ENCODE peak calls at places on chromosomes 2 and 18, in five cellular contexts. E is amygdala, R is SW480, S is H9, D is mesendoderm. L is an unnamed sample.

GRCh38 chr18:59769105-59769865 is 72.1 kb upstream of the CCBE1 start:
- DNase-seq in E (no peak), R (no peak), S (no peak), D (no peak), L (no peak)

GRCh38 chr18:51051105-51051712 is 21.2 kb downstream of the SMAD4 start:
- DNase-seq in E (no peak), R (peak; percentile 16), S (no peak), D (peak; percentile 77), L (peak; percentile 90)

GRCh38 chr2:191386938-191387536 is 141.8 kb downstream of the MYO1B start:
- DNase-seq in E (no peak), R (no peak), S (no peak), D (no peak), L (no peak)

GRCh38 chr2:193963472-193964119 is 1693.4 kb upstream of the SLC39A10 start:
- DNase-seq in E (no peak), R (peak; percentile 37), S (no peak), D (peak; percentile 53), L (peak; percentile 75)

GRCh38 chr2:118246726-118247125 is 158.5 kb downstream of the INSIG2 start:
- DNase-seq in E (no peak), R (no peak), S (no peak), D (no peak), L (no peak)

GRCh38 chr18:24677011-24677410 is 216.6 kb downstream of the HRH4 start:
- DNase-seq in E (no peak), R (no peak), S (no peak), D (no peak), L (no peak)

GRCh38 chr2:10019174-10019971 is 24.0 kb upstream of the KLF11 start:
- DNase-seq in E (no peak), R (no peak), S (no peak), D (no peak), L (no peak)

GRCh38 chr2:218282173-218282991 is 9.9 kb downstream of the TMBIM1 start:
- DNase-seq in E (peak; percentile 65), R (no peak), S (no peak), D (no peak), L (peak; percentile 14)

GRCh38 chr2:186726938-186727337 is 33.1 kb downstream of the FAM171B start:
- DNase-seq in E (no peak), R (no peak), S (no peak), D (no peak), L (no peak)

GRCh38 chr2:86485103-86485502 is 43.9 kb downstream of the KDM3A start:
- DNase-seq in E (no peak), R (no peak), S (no peak), D (no peak), L (no peak)

GRCh38 chr2:209771474-209772292 is at the start of gene UNC80:
- DNase-seq in E (peak; percentile 74), R (no peak), S (peak; percentile 85), D (peak; percentile 83), L (peak; percentile 88)

GRCh38 chr2:158325031-158325781 is 131.3 kb downstream of the CCDC148 start:
- DNase-seq in E (no peak), R (peak; percentile 18), S (no peak), D (no peak), L (no peak)

GRCh38 chr2:84970956-84971798 is at the start of gene KCMF1:
- DNase-seq in E (peak; percentile 80), R (peak; percentile 83), S (peak; percentile 74), D (peak; percentile 65), L (peak; percentile 73)

GRCh38 chr2:64812298-64812697 is 158.6 kb upstream of the SERTAD2 start:
- DNase-seq in E (no peak), R (no peak), S (no peak), D (no peak), L (no peak)

GRCh38 chr2:678964-679363 is 1.8 kb upstream of the TMEM18 start:
- DNase-seq in E (no peak), R (no peak), S (no peak), D (no peak), L (no peak)

GRCh38 chr18:8747440-8747937 is 42.1 kb downstream of the MTCL1 start:
- DNase-seq in E (no peak), R (no peak), S (no peak), D (no peak), L (no peak)

GRCh38 chr18:3397786-3398185 is 52.2 kb upstream of the TGIF1 start:
- DNase-seq in E (no peak), R (no peak), S (no peak), D (no peak), L (no peak)

GRCh38 chr2:100246163-100247145 is 75.8 kb downstream of the LONRF2 start:
- DNase-seq in E (peak; percentile 4), R (no peak), S (no peak), D (peak; percentile 59), L (peak; percentile 77)

GRCh38 chr2:134260726-134261125 is 6.9 kb downstream of the MGAT5 start:
- DNase-seq in E (no peak), R (no peak), S (no peak), D (no peak), L (no peak)

GRCh38 chr2:218221015-218221414 is 4.0 kb downstream of the ARPC2 start:
- DNase-seq in E (peak; percentile 4), R (no peak), S (no peak), D (no peak), L (no peak)

GRCh38 chr18:6313427-6313826 is 101.3 kb downstream of the L3MBTL4 start:
- DNase-seq in E (no peak), R (no peak), S (no peak), D (no peak), L (no peak)

GRCh38 chr18:490624-491023 is 9.9 kb downstream of the COLEC12 start:
- DNase-seq in E (no peak), R (no peak), S (no peak), D (no peak), L (no peak)

GRCh38 chr2:80054339-80054675 is 250.2 kb downstream of the LRRTM1 start:
- DNase-seq in E (no peak), R (no peak), S (no peak), D (no peak), L (no peak)

GRCh38 chr18:10900435-10900834 is 248.9 kb downstream of the PIEZO2 start:
- DNase-seq in E (no peak), R (no peak), S (no peak), D (no peak), L (no peak)

GRCh38 chr2:126635281-126635680 is 20.7 kb upstream of the GYPC start:
- DNase-seq in E (no peak), R (no peak), S (no peak), D (no peak), L (no peak)

GRCh38 chr18:9092665-9093064 is 9.8 kb upstream of the NDUFV2 start:
- DNase-seq in E (no peak), R (no peak), S (no peak), D (no peak), L (no peak)